ENCODE peak calls at places on chromosomes 11 and 22, in nine cellular contexts. E, H, R, F, L, T, C, N and Z are unnamed samples.

GRCh38 chr11:119589011-119589410 is 140.0 kb downstream of the NECTIN1 start:
- DNase-seq in E (no peak), H (no peak), R (no peak), F (no peak), L (no peak), T (no peak), C (no peak), N (no peak), Z (no peak)

GRCh38 chr11:110519816-110520215 is 90.1 kb downstream of the FDX1 start:
- DNase-seq in E (no peak), H (no peak), R (no peak), F (no peak), L (no peak), T (no peak), C (no peak), N (no peak), Z (no peak)

GRCh38 chr11:123304828-123305530 is 109.9 kb upstream of the CLMP start:
- DNase-seq in E (peak), H (no peak), R (no peak), F (no peak), L (no peak), T (no peak), C (no peak), N (no peak), Z (no peak)

GRCh38 chr22:37165940-37166674 is 16.4 kb upstream of the IL2RB start:
- DNase-seq in E (no peak), H (no peak), R (no peak), F (no peak), L (no peak), T (no peak), C (no peak), N (peak), Z (no peak)

GRCh38 chr11:3225826-3226750 is 6.1 kb downstream of the MRGPRE start:
- DNase-seq in E (no peak), H (no peak), R (no peak), F (no peak), L (no peak), T (no peak), C (no peak), N (no peak), Z (no peak)

GRCh38 chr11:130592056-130592455 is 143.6 kb downstream of the ADAMTS15 start:
- DNase-seq in E (no peak), H (no peak), R (no peak), F (no peak), L (no peak), T (peak), C (no peak), N (no peak), Z (no peak)

GRCh38 chr22:44914026-44914721 is 95.6 kb downstream of the PHF21B start:
- DNase-seq in E (no peak), H (no peak), R (no peak), F (no peak), L (peak), T (no peak), C (no peak), N (peak), Z (no peak)

GRCh38 chr22:41870786-41871185 is 37.9 kb downstream of the SREBF2 start:
- DNase-seq in E (no peak), H (no peak), R (no peak), F (no peak), L (no peak), T (no peak), C (no peak), N (no peak), Z (no peak)

GRCh38 chr22:37674951-37675929 is at the start of gene LGALS1:
- DNase-seq in E (peak), H (peak), R (no peak), F (peak), L (peak), T (peak), C (peak), N (peak), Z (peak)

GRCh38 chr11:115566185-115566765 is 62.1 kb upstream of the CADM1 start:
- DNase-seq in E (peak), H (no peak), R (no peak), F (no peak), L (no peak), T (no peak), C (no peak), N (no peak), Z (no peak)

GRCh38 chr11:103170865-103171264 is 61.6 kb downstream of the DYNC2H1 start:
- DNase-seq in E (no peak), H (no peak), R (no peak), F (no peak), L (no peak), T (no peak), C (no peak), N (no peak), Z (no peak)

GRCh38 chr11:62542111-62542745 is 4.4 kb downstream of the AHNAK start:
- DNase-seq in E (peak), H (no peak), R (no peak), F (no peak), L (no peak), T (no peak), C (no peak), N (no peak), Z (no peak)

GRCh38 chr22:37316405-37316804 is 34.1 kb downstream of the CYTH4 start:
- DNase-seq in E (no peak), H (no peak), R (no peak), F (no peak), L (no peak), T (no peak), C (no peak), N (no peak), Z (no peak)

GRCh38 chr11:129729823-129730222 is 85.8 kb upstream of the TMEM45B start:
- DNase-seq in E (no peak), H (no peak), R (no peak), F (no peak), L (no peak), T (no peak), C (no peak), N (no peak), Z (no peak)

GRCh38 chr11:108319541-108320145 is 96.8 kb downstream of the ATM start:
- DNase-seq in E (no peak), H (no peak), R (no peak), F (peak), L (no peak), T (peak), C (no peak), N (no peak), Z (no peak)

GRCh38 chr11:86459682-86460460 is 85.2 kb downstream of the CCDC81 start:
- DNase-seq in E (no peak), H (peak), R (no peak), F (peak), L (no peak), T (peak), C (peak), N (no peak), Z (peak)

GRCh38 chr11:117097567-117098268 is 510 bp downstream of the SIK3 start:
- DNase-seq in E (peak), H (no peak), R (peak), F (no peak), L (peak), T (peak), C (peak), N (peak), Z (no peak)

GRCh38 chr11:34633990-34634725 is 13.3 kb downstream of the EHF start:
- DNase-seq in E (peak), H (no peak), R (no peak), F (no peak), L (no peak), T (no peak), C (no peak), N (no peak), Z (no peak)

GRCh38 chr11:47715082-47715669 is at the start of gene AGBL2:
- DNase-seq in E (peak), H (peak), R (peak), F (peak), L (peak), T (peak), C (peak), N (peak), Z (peak)

GRCh38 chr11:46674463-46675287 is 25.7 kb downstream of the ARHGAP1 start:
- DNase-seq in E (peak), H (peak), R (no peak), F (no peak), L (no peak), T (peak), C (no peak), N (no peak), Z (no peak)

GRCh38 chr11:109291553-109291952 is 130.4 kb upstream of the C11orf87 start:
- DNase-seq in E (no peak), H (no peak), R (no peak), F (no peak), L (no peak), T (no peak), C (no peak), N (no peak), Z (no peak)

GRCh38 chr11:66489636-66490035 is 9.4 kb downstream of the DPP3 start:
- DNase-seq in E (no peak), H (no peak), R (no peak), F (no peak), L (no peak), T (no peak), C (no peak), N (peak), Z (no peak)

GRCh38 chr11:43942651-43943356 is 367 bp downstream of the C11orf96 start:
- DNase-seq in E (no peak), H (no peak), R (no peak), F (no peak), L (no peak), T (peak), C (no peak), N (no peak), Z (no peak)

GRCh38 chr22:40015346-40015976 is 20.7 kb downstream of the FAM83F start:
- DNase-seq in E (no peak), H (no peak), R (no peak), F (no peak), L (no peak), T (no peak), C (no peak), N (no peak), Z (no peak)

GRCh38 chr11:110031171-110031570 is 62.0 kb upstream of the ZC3H12C start:
- DNase-seq in E (no peak), H (no peak), R (no peak), F (no peak), L (no peak), T (no peak), C (no peak), N (no peak), Z (no peak)

GRCh38 chr11:47864910-47865309 is 16.8 kb upstream of the NUP160 start:
- DNase-seq in E (no peak), H (no peak), R (no peak), F (no peak), L (no peak), T (peak), C (no peak), N (no peak), Z (no peak)

GRCh38 chr11:47415949-47416472 is 7.6 kb downstream of the SLC39A13 start:
- DNase-seq in E (no peak), H (peak), R (no peak), F (peak), L (peak), T (peak), C (peak), N (no peak), Z (peak)

GRCh38 chr11:47991266-47991830 is 11.0 kb downstream of the PTPRJ start:
- DNase-seq in E (peak), H (no peak), R (no peak), F (no peak), L (no peak), T (no peak), C (no peak), N (no peak), Z (no peak)

GRCh38 chr11:122951231-122951630 is 30.4 kb downstream of the BSX start:
- DNase-seq in E (no peak), H (no peak), R (no peak), F (no peak), L (no peak), T (no peak), C (no peak), N (no peak), Z (no peak)

GRCh38 chr11:57116654-57117053 is 65.1 kb upstream of the LRRC55 start:
- DNase-seq in E (peak), H (no peak), R (no peak), F (no peak), L (no peak), T (peak), C (peak), N (no peak), Z (peak)

GRCh38 chr22:46754110-46754799 is 8.2 kb upstream of the TBC1D22A start:
- DNase-seq in E (peak), H (peak), R (no peak), F (peak), L (peak), T (peak), C (peak), N (no peak), Z (peak)

GRCh38 chr11:3106736-3107524 is 49.7 kb upstream of the CARS1 start:
- DNase-seq in E (no peak), H (peak), R (no peak), F (no peak), L (peak), T (no peak), C (no peak), N (peak), Z (no peak)

GRCh38 chr22:36839356-36840073 is 21.3 kb upstream of the NCF4 start:
- DNase-seq in E (no peak), H (no peak), R (no peak), F (no peak), L (no peak), T (no peak), C (peak), N (no peak), Z (no peak)